ENCODE peak calls at places on chromosome 1, in eight cellular contexts. K, M, Z, A, P, W, E and L are unnamed samples.
A peak's percentile ranks its signal among the peaks of the same experiment; 100 is the strongest.

GRCh38 chr1:33302325-33302724 is 18.6 kb downstream of the A3GALT2 start:
- DNase-seq in A (no peak), K (no peak), M (peak; percentile 32), E (no peak), P (no peak), Z (no peak), W (no peak), L (no peak)

GRCh38 chr1:211637066-211637465 is 38.4 kb downstream of the NEK2 start:
- DNase-seq in M (no peak), E (no peak), Z (no peak), K (no peak), P (no peak), W (no peak), A (no peak), L (no peak)

GRCh38 chr1:74010206-74010605 is 187.8 kb downstream of the LRRIQ3 start:
- DNase-seq in E (no peak), M (peak; percentile 1), W (no peak), A (no peak), K (no peak), P (no peak), Z (no peak), L (no peak)

GRCh38 chr1:54608561-54609230 is 14.6 kb downstream of the FAM151A start:
- DNase-seq in M (no peak), A (no peak), P (no peak), K (no peak), Z (no peak), E (no peak), W (no peak), L (no peak)

GRCh38 chr1:167601442-167602380 is 28.3 kb upstream of the RCSD1 start:
- DNase-seq in M (no peak), W (no peak), A (peak; percentile 37), E (no peak), P (no peak), K (no peak), Z (no peak), L (no peak)

GRCh38 chr1:5953386-5953785 is 38.8 kb downstream of the NPHP4 start:
- DNase-seq in K (no peak), E (no peak), M (no peak), Z (no peak), A (no peak), P (no peak), W (no peak), L (no peak)

GRCh38 chr1:94876362-94876761 is 50.5 kb downstream of the CNN3 start:
- DNase-seq in P (no peak), M (peak; percentile 12), E (no peak), W (no peak), K (no peak), A (no peak), Z (no peak), L (no peak)

GRCh38 chr1:226126824-226127591 is 59.5 kb downstream of the ACBD3 start:
- DNase-seq in W (no peak), K (no peak), Z (no peak), M (no peak), A (no peak), E (no peak), P (no peak), L (no peak)

GRCh38 chr1:33327587-33328325 is 6.9 kb upstream of the A3GALT2 start:
- DNase-seq in E (no peak), Z (peak; percentile 55), W (no peak), A (peak; percentile 67), M (no peak), K (no peak), P (no peak), L (peak; percentile 76)

GRCh38 chr1:245663841-245664240 is 509.1 kb downstream of the KIF26B start:
- DNase-seq in M (no peak), E (no peak), K (no peak), P (no peak), Z (no peak), W (no peak), A (no peak), L (no peak)

GRCh38 chr1:247487057-247487456 is 29.2 kb upstream of the OR2B11 start:
- DNase-seq in K (no peak), M (peak; percentile 58), A (no peak), E (peak; percentile 66), W (peak; percentile 24), Z (peak; percentile 3), P (no peak), L (peak; percentile 30)

GRCh38 chr1:30742963-30743559 is 14.5 kb downstream of the LAPTM5 start:
- DNase-seq in E (no peak), P (no peak), K (no peak), W (no peak), M (no peak), A (no peak), Z (no peak), L (no peak)

GRCh38 chr1:167721617-167722151 is at the start of gene MPZL1:
- DNase-seq in A (peak; percentile 97), K (peak; percentile 96), M (peak; percentile 97), W (peak; percentile 76), P (peak; percentile 98), E (peak; percentile 97), Z (peak; percentile 92), L (peak; percentile 92)

GRCh38 chr1:47901001-47901575 is 96.1 kb downstream of the TRABD2B start:
- DNase-seq in A (no peak), W (peak; percentile 92), P (no peak), E (no peak), Z (peak; percentile 98), M (no peak), K (no peak), L (peak; percentile 85)

GRCh38 chr1:65395887-65396612 is 24.4 kb upstream of the LEPR start:
- DNase-seq in M (peak; percentile 20), P (no peak), Z (no peak), E (peak; percentile 10), A (no peak), K (no peak), W (peak; percentile 71), L (no peak)

GRCh38 chr1:12648741-12649140 is 4.9 kb downstream of the AADACL4 start:
- DNase-seq in Z (no peak), P (no peak), M (no peak), E (no peak), A (no peak), K (no peak), W (no peak), L (no peak)

GRCh38 chr1:26853600-26853999 is 9.3 kb upstream of the SFN start:
- DNase-seq in Z (no peak), W (no peak), M (no peak), A (no peak), E (no peak), K (no peak), P (no peak), L (no peak)

GRCh38 chr1:201877877-201878339 is 10.8 kb upstream of the SHISA4 start:
- DNase-seq in E (peak; percentile 61), K (no peak), A (no peak), Z (peak; percentile 56), W (peak; percentile 63), M (peak; percentile 55), P (no peak), L (no peak)

GRCh38 chr1:230758705-230759354 is 11.6 kb downstream of the CAPN9 start:
- DNase-seq in K (no peak), M (no peak), P (no peak), E (no peak), Z (no peak), W (no peak), A (no peak), L (peak; percentile 12)

GRCh38 chr1:43303477-43304286 is 2.9 kb downstream of the TIE1 start:
- DNase-seq in Z (no peak), E (no peak), A (no peak), M (no peak), P (no peak), W (no peak), K (no peak), L (no peak)

GRCh38 chr1:228238461-228238860 is 30.6 kb downstream of the OBSCN start:
- DNase-seq in W (no peak), P (no peak), Z (no peak), E (no peak), M (no peak), A (no peak), K (no peak), L (no peak)

GRCh38 chr1:23810818-23811420 is 10.4 kb upstream of the GALE start:
- DNase-seq in W (peak; percentile 6), A (peak; percentile 51), P (no peak), E (peak; percentile 84), K (no peak), M (peak; percentile 86), Z (peak; percentile 29), L (peak; percentile 6)

GRCh38 chr1:93844262-93845045 is 34.6 kb downstream of the DNTTIP2 start:
- DNase-seq in W (peak; percentile 95), M (peak; percentile 74), A (peak; percentile 66), Z (peak; percentile 81), K (no peak), P (no peak), E (peak; percentile 73), L (peak; percentile 82)

GRCh38 chr1:234368320-234369032 is 4.8 kb upstream of the COA6 start:
- DNase-seq in Z (no peak), P (no peak), M (no peak), A (no peak), W (no peak), E (no peak), K (peak; percentile 43), L (no peak)

GRCh38 chr1:151458936-151459330 is 361 bp downstream of the POGZ start:
- DNase-seq in E (peak; percentile 80), Z (peak; percentile 72), P (peak; percentile 27), A (peak; percentile 52), M (peak; percentile 78), W (no peak), K (peak; percentile 52), L (peak; percentile 72)